ENCODE peak calls at places on chromosomes 11 and 22, in four cellular contexts. E, Z, R and G are unnamed samples.

GRCh38 chr22:17968126-17968525 is 56.2 kb downstream of the MICAL3 start:
- DNase-seq in Z (no peak), R (no peak), E (no peak), G (no peak)

GRCh38 chr22:26648761-26649363 is 8.5 kb upstream of the MIAT start:
- DNase-seq in Z (no peak), R (no peak), E (no peak), G (no peak)

GRCh38 chr22:28822930-28823481 is 22.6 kb upstream of the XBP1 start:
- DNase-seq in R (no peak), E (peak), Z (no peak), G (no peak)

GRCh38 chr11:20258496-20258895 is 98.2 kb upstream of the DBX1 start:
- DNase-seq in Z (no peak), R (no peak), E (no peak), G (no peak)

GRCh38 chr11:17766590-17766989 is 32.0 kb downstream of the KCNC1 start:
- DNase-seq in Z (no peak), E (peak), R (no peak), G (no peak)

GRCh38 chr22:49218142-49218541 is 609.5 kb downstream of the BRD1 start:
- DNase-seq in E (no peak), Z (no peak), R (no peak), G (no peak)

GRCh38 chr11:57650739-57651090 is 1.0 kb upstream of the YPEL4 start:
- DNase-seq in R (no peak), Z (no peak), E (no peak), G (no peak)

GRCh38 chr22:36077261-36077660 is 48.6 kb upstream of the RBFOX2 start:
- DNase-seq in Z (no peak), R (no peak), E (no peak), G (no peak)

GRCh38 chr11:126257764-126258163 is 10.9 kb downstream of the SRPRA start:
- DNase-seq in E (no peak), Z (no peak), R (no peak), G (peak)

GRCh38 chr22:30781271-30781875 is 86.7 kb downstream of the OSBP2 start:
- DNase-seq in R (no peak), Z (no peak), E (no peak), G (no peak)

GRCh38 chr11:126405906-126406305 is 50.4 kb downstream of the ST3GAL4 start:
- DNase-seq in Z (no peak), R (no peak), E (no peak), G (no peak)

GRCh38 chr11:31806944-31807790 is 4.0 kb downstream of the PAX6 start:
- DNase-seq in R (no peak), E (peak), Z (no peak), G (no peak)

GRCh38 chr22:24973867-24974266 is 21.4 kb downstream of the KIAA1671 start:
- DNase-seq in E (no peak), R (no peak), Z (no peak), G (no peak)

GRCh38 chr11:116701297-116701801 is 71.4 kb downstream of the BUD13 start:
- DNase-seq in Z (no peak), E (no peak), R (no peak), G (no peak)

GRCh38 chr11:45915446-45915845 is 2.2 kb downstream of the PEX16 start:
- DNase-seq in E (no peak), Z (no peak), R (no peak), G (no peak)

GRCh38 chr22:43994006-43994405 is 30.1 kb upstream of the PARVB start:
- DNase-seq in E (no peak), Z (no peak), R (no peak), G (no peak)

GRCh38 chr11:71936825-71937224 is 8.0 kb downstream of the RNF121 start:
- DNase-seq in R (no peak), E (no peak), Z (no peak), G (peak)

GRCh38 chr22:33544707-33545106 is 375.6 kb downstream of the LARGE1 start:
- DNase-seq in E (no peak), R (peak), Z (no peak), G (peak)

GRCh38 chr11:132658696-132659095 is 873.6 kb downstream of the OPCML start:
- DNase-seq in Z (no peak), R (no peak), E (no peak), G (no peak)

GRCh38 chr11:134761926-134762247 is 349.8 kb upstream of the B3GAT1 start:
- DNase-seq in E (no peak), R (no peak), Z (no peak), G (no peak)

DNA sequence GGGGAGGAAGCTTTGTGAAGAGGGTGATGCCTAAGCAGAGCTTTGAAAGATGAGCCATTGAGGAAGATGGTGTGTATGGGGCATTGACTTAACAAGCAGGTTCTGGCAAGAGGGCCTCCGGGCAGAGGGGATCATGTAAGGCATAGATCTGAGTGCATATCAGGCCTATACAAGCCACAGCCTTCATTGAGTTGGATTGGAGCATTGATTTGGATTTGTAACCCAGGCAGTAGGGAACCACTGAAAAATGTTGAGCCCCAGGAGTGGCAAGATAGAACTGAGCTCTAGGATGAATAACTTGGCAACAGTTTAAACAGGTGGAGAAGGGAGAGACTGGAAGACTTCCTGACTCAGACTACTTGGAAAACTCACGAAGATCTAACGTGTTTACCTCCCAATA is 21.4 kb downstream of the PANX1 start:
- DNase-seq in E (no peak), Z (no peak), R (no peak), G (no peak)
- H3K4me3 ChIP-seq in E (no peak), Z (no peak), R (no peak), G (no peak)

GRCh38 chr11:78217650-78218541 is 29.2 kb downstream of the USP35 start:
- DNase-seq in Z (no peak), E (no peak), R (no peak), G (no peak)

GRCh38 chr11:78219493-78220217 is 30.9 kb downstream of the USP35 start:
- DNase-seq in R (no peak), Z (no peak), E (no peak), G (no peak)

GRCh38 chr11:78216571-78217287 is 28.0 kb downstream of the USP35 start:
- DNase-seq in E (no peak), Z (no peak), R (no peak), G (no peak)

GRCh38 chr11:78220218-78221157 is 31.8 kb downstream of the USP35 start:
- DNase-seq in Z (no peak), R (no peak), E (no peak), G (no peak)

DNA sequence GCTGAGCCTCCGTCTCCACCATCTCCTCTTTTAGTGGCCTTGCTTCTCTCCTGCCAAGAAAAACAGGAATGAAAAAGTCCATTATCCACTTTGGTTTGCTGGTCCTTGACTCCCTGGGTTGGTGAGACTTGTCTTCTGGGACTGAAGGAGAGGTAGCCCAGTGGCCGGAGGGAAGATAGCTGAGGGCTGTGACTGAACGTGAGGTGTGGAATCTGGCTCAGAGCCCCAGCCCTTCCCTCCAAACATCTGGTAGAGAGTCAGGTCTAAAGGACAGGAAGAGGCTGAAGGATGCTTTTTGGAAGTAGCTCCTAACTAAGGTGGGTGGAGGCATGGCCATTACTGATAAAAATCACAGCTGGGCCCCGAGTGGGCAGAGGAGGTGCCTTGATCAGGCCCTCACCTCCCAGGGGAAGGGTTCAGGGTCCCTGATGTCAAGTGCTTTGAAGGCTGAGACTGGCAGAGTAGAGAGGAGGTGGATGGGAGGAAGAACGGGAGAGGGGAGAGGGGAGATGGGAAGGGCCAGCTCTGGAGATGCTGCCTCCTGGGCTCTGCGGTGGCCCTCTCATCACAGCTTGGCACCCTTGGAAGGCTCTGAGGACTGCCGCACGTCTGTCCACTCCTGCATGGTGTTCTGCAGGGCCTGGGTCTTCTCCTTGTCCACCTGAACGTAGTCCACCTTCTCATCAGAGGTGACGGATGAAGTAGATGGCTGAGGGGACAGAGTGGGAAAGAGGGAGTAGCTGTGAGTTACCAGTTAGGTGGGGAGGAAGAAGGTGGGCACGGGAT is 30.2 kb downstream of the USP35 start:
- DNase-seq in Z (no peak), E (no peak), R (no peak), G (no peak)
- TF ChIP-seq CTCF in Z (no peak), E (no peak), R (no peak), G (no peak)

GRCh38 chr11:1749020-1749758 is 1.2 kb downstream of the IFITM10 start:
- DNase-seq in E (peak), Z (no peak), R (no peak), G (no peak)

GRCh38 chr11:1749787-1750351 is 526 bp downstream of the IFITM10 start:
- DNase-seq in E (no peak), R (no peak), Z (no peak), G (peak)

GRCh38 chr11:1750840-1751520 is 585 bp upstream of the IFITM10 start:
- DNase-seq in R (no peak), E (no peak), Z (no peak), G (no peak)

GRCh38 chr11:1751521-1751921 is 1.1 kb upstream of the IFITM10 start:
- DNase-seq in Z (no peak), R (no peak), E (no peak), G (no peak)

DNA sequence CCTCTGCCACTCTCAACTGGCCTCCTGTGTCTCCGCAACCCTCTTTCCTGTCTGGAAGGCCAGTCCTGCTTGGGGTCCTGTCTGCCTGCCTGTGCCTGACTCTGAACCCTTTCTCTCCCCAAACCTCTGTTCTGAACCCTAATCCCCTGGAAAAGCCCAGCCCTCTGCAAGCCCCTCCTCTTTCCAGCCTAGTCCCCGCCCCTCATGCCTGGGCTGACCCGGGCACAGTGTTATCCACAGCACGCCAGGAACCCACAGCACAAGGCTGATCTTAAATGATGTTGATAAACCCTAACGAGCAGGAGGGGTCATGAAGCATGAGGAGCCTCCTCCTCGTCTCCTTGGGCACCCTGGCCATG is at the start of gene IFITM10:
- DNase-seq in R (no peak), E (peak), Z (no peak), G (no peak)
- H3K4me3 ChIP-seq in R (no peak), E (peak), Z (no peak), G (peak)

GRCh38 chr11:10566257-10566956 is 2.1 kb downstream of the LYVE1 start:
- DNase-seq in R (no peak), E (no peak), Z (no peak), G (no peak)

GRCh38 chr11:10564030-10564429 is 4.4 kb downstream of the LYVE1 start:
- DNase-seq in R (no peak), E (no peak), Z (no peak), G (no peak)

GRCh38 chr11:10567466-10567865 is 999 bp downstream of the LYVE1 start:
- DNase-seq in R (no peak), E (no peak), Z (no peak), G (no peak)

GRCh38 chr11:10565493-10565892 is 3.0 kb downstream of the LYVE1 start:
- DNase-seq in E (no peak), Z (no peak), R (no peak), G (no peak)

DNA sequence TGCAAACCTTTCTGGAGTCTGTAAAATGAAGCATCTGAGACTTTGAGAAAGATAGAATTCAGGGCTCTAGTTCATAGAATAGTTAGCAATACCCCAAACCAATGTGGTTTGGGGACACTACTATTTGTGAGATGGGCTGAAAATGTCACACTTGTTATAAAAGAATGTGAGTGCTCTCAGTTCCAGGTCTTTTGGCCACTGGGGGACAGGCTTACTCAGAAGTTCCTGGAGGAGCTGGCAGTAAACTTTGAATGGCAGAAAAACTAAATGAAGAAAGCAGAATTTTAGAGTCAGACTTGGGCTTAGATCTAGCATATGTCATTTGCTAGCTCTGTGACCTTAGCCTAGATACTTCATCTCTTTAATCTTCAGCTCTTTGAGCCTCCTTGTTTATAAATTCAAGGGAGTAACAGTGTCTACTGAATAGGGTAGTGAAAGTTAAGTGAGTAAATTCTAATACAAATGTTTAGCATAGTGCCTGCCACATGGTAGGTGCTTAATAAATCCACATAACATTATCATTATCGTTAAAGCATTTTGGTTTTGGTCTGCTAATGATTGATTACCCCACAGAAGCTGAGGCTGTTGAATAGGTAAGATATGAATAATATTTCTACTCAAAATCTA is 3.7 kb downstream of the LYVE1 start:
- DNase-seq in E (no peak), Z (no peak), R (no peak), G (peak)
- TF ChIP-seq CTCF in E (peak), Z (peak), R (peak), G (peak)